ENCODE peak calls at places on chromosome 20, in six cellular contexts. One of them, this sample, is unnamed.

GRCh38 chr20:38414769-38415450 is 20.2 kb downstream of the SNHG17 start:
- DNase-seq in adrenal gland: no peak
- DNase-seq in heart left ventricle: no peak
- DNase-seq in left ventricle myocardium inferior: no peak
- DNase-seq in HCT116: no peak
- DNase-seq in Peyer's patch: no peak
- DNase-seq in this sample: no peak

GRCh38 chr20:10359621-10360040 is 74.4 kb downstream of the MKKS start:
- DNase-seq in adrenal gland: no peak
- DNase-seq in Peyer's patch: no peak
- DNase-seq in heart left ventricle: no peak
- DNase-seq in HCT116: no peak
- DNase-seq in left ventricle myocardium inferior: no peak
- DNase-seq in this sample: no peak

GRCh38 chr20:7704021-7704420 is 236.2 kb downstream of the HAO1 start:
- DNase-seq in Peyer's patch: no peak
- DNase-seq in left ventricle myocardium inferior: no peak
- DNase-seq in adrenal gland: no peak
- DNase-seq in heart left ventricle: no peak
- DNase-seq in HCT116: no peak
- DNase-seq in this sample: no peak

GRCh38 chr20:33917813-33918525 is 75.7 kb upstream of the RALY start:
- DNase-seq in HCT116: no peak
- DNase-seq in heart left ventricle: no peak
- DNase-seq in left ventricle myocardium inferior: no peak
- DNase-seq in adrenal gland: no peak
- DNase-seq in Peyer's patch: no peak
- DNase-seq in this sample: no peak

GRCh38 chr20:17558154-17558940 is 11.5 kb upstream of the DSTN start:
- DNase-seq in heart left ventricle: peak; percentile 69
- DNase-seq in Peyer's patch: no peak
- DNase-seq in HCT116: peak; percentile 88
- DNase-seq in left ventricle myocardium inferior: no peak
- DNase-seq in adrenal gland: no peak
- DNase-seq in this sample: peak; percentile 81

GRCh38 chr20:8601542-8601912 is 467.4 kb upstream of the PLCB4 start:
- DNase-seq in heart left ventricle: no peak
- DNase-seq in HCT116: no peak
- DNase-seq in adrenal gland: no peak
- DNase-seq in left ventricle myocardium inferior: no peak
- DNase-seq in Peyer's patch: no peak
- DNase-seq in this sample: no peak

GRCh38 chr20:42604998-42605970 is 584.4 kb downstream of the PTPRT start:
- DNase-seq in adrenal gland: no peak
- DNase-seq in heart left ventricle: no peak
- DNase-seq in HCT116: no peak
- DNase-seq in left ventricle myocardium inferior: no peak
- DNase-seq in Peyer's patch: no peak
- DNase-seq in this sample: no peak

GRCh38 chr20:50029697-50030428 is 47.1 kb downstream of the SNAI1 start:
- DNase-seq in left ventricle myocardium inferior: no peak
- DNase-seq in HCT116: no peak
- DNase-seq in heart left ventricle: peak; percentile 63
- DNase-seq in Peyer's patch: no peak
- DNase-seq in adrenal gland: peak; percentile 68
- DNase-seq in this sample: peak; percentile 94

GRCh38 chr20:2657674-2658073 is 5.2 kb downstream of the NOP56 start:
- DNase-seq in HCT116: no peak
- DNase-seq in heart left ventricle: no peak
- DNase-seq in Peyer's patch: no peak
- DNase-seq in left ventricle myocardium inferior: no peak
- DNase-seq in adrenal gland: no peak
- DNase-seq in this sample: no peak
- H3K27ac ChIP-seq in HCT116: no peak overlapping the region
- H3K27ac ChIP-seq in heart left ventricle: no peak overlapping the region
- H3K27ac ChIP-seq in Peyer's patch: no peak overlapping the region
- H3K27ac ChIP-seq in left ventricle myocardium inferior: no peak overlapping the region
- H3K27ac ChIP-seq in adrenal gland: no peak overlapping the region
- H3K27ac ChIP-seq in this sample: no peak overlapping the region

GRCh38 chr20:36523341-36523740 is 18.0 kb upstream of the MYL9 start:
- DNase-seq in left ventricle myocardium inferior: no peak
- DNase-seq in heart left ventricle: no peak
- DNase-seq in Peyer's patch: no peak
- DNase-seq in HCT116: no peak
- DNase-seq in adrenal gland: no peak
- DNase-seq in this sample: no peak
- H3K4me1 ChIP-seq in left ventricle myocardium inferior: peaks cover 13% of the 10 kb centered on the region
- H3K4me1 ChIP-seq in heart left ventricle: peaks cover 6% of the 10 kb centered on the region
- H3K4me1 ChIP-seq in Peyer's patch: no peaks in the 10 kb centered on the region
- H3K4me1 ChIP-seq in HCT116: no peaks in the 10 kb centered on the region
- H3K4me1 ChIP-seq in adrenal gland: peaks cover 26% of the 10 kb centered on the region
- H3K4me1 ChIP-seq in this sample: no peaks in the 10 kb centered on the region

DNA sequence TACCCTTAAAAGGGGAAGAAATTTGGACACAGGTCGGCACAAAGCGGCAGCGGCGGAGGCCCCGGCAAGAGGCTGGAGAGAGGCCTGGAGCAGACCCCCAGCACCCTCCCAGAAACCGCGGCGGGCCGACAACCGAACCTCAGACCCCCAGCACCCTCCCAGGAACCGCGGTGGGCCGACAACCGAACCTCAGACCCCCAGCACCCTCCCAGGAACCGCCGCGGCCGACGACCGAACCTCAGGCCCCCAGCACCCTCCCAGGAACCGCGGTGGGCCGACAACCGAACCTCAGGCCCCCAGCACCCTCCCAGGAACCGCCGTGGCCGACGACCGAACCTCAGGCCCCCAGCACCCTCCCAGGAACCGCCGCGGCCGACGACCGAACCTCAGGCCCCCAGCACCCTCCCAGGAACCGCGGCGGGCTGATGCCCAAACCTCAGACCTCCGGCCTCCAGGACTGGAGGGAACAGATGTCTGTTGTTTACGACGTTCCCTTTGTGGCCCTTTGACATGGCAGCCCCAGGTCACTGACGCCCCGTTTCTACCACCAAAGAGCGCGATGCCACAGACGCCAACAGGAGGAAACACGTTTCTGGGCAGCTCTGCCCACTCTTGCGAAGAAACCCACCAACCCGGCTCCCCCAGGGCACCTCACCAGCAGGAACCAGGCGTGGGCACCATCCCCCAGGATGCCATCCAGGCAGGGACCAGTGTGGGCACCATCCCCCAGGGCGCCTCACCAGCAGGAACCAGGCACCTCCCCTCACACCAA is 28.4 kb downstream of the ZBTB46 start:
- DNase-seq in Peyer's patch: no peak
- DNase-seq in heart left ventricle: no peak
- DNase-seq in HCT116: no peak
- DNase-seq in adrenal gland: no peak
- DNase-seq in left ventricle myocardium inferior: no peak
- DNase-seq in this sample: no peak
- H3K4me3 ChIP-seq in Peyer's patch: no peak overlapping the region
- H3K4me3 ChIP-seq in heart left ventricle: no peak overlapping the region
- H3K4me3 ChIP-seq in HCT116: no peak overlapping the region
- H3K4me3 ChIP-seq in adrenal gland: no peak overlapping the region
- H3K4me3 ChIP-seq in left ventricle myocardium inferior: no peak overlapping the region
- H3K4me3 ChIP-seq in this sample: no peak overlapping the region

DNA sequence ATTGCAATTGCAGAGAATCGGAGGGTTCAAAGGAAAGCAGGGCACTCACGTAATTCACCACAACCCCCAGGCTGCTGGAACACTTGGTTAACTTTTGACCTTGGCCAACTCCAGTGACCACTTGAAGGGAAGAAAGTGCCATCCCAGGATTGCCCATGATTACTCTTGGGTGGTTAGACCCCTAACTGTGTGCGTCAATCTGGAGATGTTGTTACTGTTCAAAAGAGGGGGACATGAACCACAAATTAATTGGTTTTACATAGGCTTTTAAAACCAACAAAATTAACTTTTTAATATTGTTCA is 50.1 kb upstream of the NCOA3 start:
- DNase-seq in adrenal gland: no peak
- DNase-seq in HCT116: no peak
- DNase-seq in Peyer's patch: no peak
- DNase-seq in left ventricle myocardium inferior: no peak
- DNase-seq in heart left ventricle: no peak
- DNase-seq in this sample: no peak
- H3K27ac ChIP-seq in adrenal gland: no peak overlapping the region
- H3K27ac ChIP-seq in HCT116: no peak overlapping the region
- H3K27ac ChIP-seq in Peyer's patch: no peak overlapping the region
- H3K27ac ChIP-seq in left ventricle myocardium inferior: no peak overlapping the region
- H3K27ac ChIP-seq in heart left ventricle: no peak overlapping the region
- H3K27ac ChIP-seq in this sample: no peak overlapping the region

DNA sequence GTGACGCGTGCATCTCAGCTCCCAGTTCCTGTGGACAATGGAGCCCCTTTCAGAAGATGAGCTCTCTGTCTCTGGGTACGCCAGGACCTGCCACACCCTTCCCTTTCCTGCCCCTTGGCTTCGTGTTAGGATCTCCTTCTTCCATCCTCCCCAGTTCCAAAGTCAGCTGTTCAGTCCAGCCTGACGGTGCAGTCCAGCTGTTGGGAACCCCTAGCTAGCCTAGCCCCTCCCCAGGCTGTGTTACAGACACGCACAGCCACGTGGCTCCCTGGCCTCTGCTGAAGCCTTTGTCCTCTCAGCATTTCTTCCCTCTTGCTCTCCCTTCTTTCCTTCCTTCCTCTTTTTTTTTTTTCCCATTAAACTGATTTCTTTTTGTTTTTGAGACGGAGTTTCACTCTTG is 12.4 kb upstream of the TFAP2C start:
- DNase-seq in HCT116: no peak
- DNase-seq in left ventricle myocardium inferior: no peak
- DNase-seq in Peyer's patch: no peak
- DNase-seq in adrenal gland: no peak
- DNase-seq in heart left ventricle: no peak
- DNase-seq in this sample: no peak
- H3K4me1 ChIP-seq in HCT116: peaks cover 5% of the 10 kb centered on the region
- H3K4me1 ChIP-seq in left ventricle myocardium inferior: no peaks in the 10 kb centered on the region
- H3K4me1 ChIP-seq in Peyer's patch: no peaks in the 10 kb centered on the region
- H3K4me1 ChIP-seq in adrenal gland: no peaks in the 10 kb centered on the region
- H3K4me1 ChIP-seq in heart left ventricle: no peaks in the 10 kb centered on the region
- H3K4me1 ChIP-seq in this sample: no peaks in the 10 kb centered on the region

GRCh38 chr20:5592823-5593761 is 157.1 kb upstream of the SHLD1 start:
- DNase-seq in adrenal gland: no peak
- DNase-seq in heart left ventricle: no peak
- DNase-seq in HCT116: no peak
- DNase-seq in left ventricle myocardium inferior: no peak
- DNase-seq in Peyer's patch: no peak
- DNase-seq in this sample: no peak
- H3K4me3 ChIP-seq in adrenal gland: no peak overlapping the region
- H3K4me3 ChIP-seq in heart left ventricle: no peak overlapping the region
- H3K4me3 ChIP-seq in HCT116: no peak overlapping the region
- H3K4me3 ChIP-seq in left ventricle myocardium inferior: no peak overlapping the region
- H3K4me3 ChIP-seq in Peyer's patch: no peak overlapping the region
- H3K4me3 ChIP-seq in this sample: no peak overlapping the region

DNA sequence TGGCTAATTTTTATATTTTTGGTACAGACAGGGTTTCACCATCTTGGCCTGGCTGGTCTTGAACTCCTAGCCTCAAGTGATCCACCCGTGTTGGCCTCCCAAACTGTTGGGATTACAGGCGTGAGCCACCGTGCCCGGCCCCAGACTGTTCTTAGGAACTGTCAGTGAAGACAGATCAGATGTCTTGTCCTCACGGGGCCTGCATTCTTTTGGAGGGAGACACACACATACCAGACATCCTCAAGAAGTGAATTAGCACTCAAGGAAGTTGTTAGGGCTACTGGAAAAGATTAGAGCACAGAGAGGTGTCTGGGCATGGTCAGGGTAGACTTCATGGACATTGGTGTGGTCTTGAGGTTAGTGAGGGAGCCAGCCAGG is 10.3 kb upstream of the LPIN3 start:
- DNase-seq in adrenal gland: no peak
- DNase-seq in left ventricle myocardium inferior: no peak
- DNase-seq in HCT116: no peak
- DNase-seq in Peyer's patch: no peak
- DNase-seq in heart left ventricle: no peak
- DNase-seq in this sample: no peak
- H3K27ac ChIP-seq in adrenal gland: peak overlapping the region; percentile 87
- H3K27ac ChIP-seq in left ventricle myocardium inferior: peak overlapping the region; percentile 87
- H3K27ac ChIP-seq in HCT116: no peak overlapping the region
- H3K27ac ChIP-seq in Peyer's patch: no peak overlapping the region
- H3K27ac ChIP-seq in heart left ventricle: peak overlapping the region; percentile 70
- H3K27ac ChIP-seq in this sample: no peak overlapping the region

DNA sequence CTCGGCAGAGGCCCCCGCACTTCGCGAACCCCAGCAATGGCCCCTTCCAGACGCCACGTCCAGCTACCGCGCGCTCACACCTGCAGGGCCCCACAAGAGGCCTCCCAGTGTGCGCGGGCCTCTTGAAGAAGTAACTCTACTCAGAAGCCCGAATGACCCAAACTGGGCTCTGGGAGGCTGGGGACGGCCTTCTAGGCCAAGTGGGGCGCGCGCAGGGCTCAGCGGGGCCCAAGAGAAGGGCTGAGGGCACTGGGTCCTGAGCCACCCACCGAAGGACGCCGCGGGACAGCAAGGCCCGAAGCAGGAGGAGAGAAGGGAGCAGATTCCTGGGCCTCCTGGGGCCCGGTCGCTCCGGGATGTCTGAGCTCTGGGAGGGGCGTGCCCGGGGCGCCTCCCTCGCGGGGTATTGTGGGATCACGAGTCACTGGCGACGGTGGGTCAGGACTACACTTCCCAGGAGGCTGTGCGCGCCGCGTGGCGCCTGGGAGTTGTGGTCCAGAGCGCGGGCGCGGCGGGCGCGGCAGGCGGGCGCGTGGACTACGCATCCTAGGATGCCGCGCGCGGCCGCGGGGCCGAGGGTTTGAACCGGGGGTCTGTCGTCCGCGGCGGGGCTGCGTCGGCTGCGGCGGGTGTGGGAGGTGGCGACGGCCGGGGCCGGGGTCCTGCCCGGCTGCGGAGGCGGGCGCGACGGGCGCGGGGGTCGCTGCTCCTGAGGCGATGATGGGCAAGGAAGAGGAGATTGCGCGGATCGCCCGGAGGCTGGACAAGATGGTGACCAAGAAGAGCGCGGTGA is at the start of gene TCEA2:
- DNase-seq in Peyer's patch: peak; percentile 97
- DNase-seq in HCT116: peak; percentile 82
- DNase-seq in adrenal gland: peak; percentile 97
- DNase-seq in left ventricle myocardium inferior: peak; percentile 98
- DNase-seq in heart left ventricle: peak; percentile 98
- DNase-seq in this sample: peak; percentile 99
- H3K4me1 ChIP-seq in Peyer's patch: peaks cover 41% of the 10 kb centered on the region
- H3K4me1 ChIP-seq in HCT116: peaks cover 58% of the 10 kb centered on the region
- H3K4me1 ChIP-seq in adrenal gland: peaks cover 20% of the 10 kb centered on the region
- H3K4me1 ChIP-seq in left ventricle myocardium inferior: peaks cover 39% of the 10 kb centered on the region
- H3K4me1 ChIP-seq in heart left ventricle: peaks cover 30% of the 10 kb centered on the region
- H3K4me1 ChIP-seq in this sample: no peaks in the 10 kb centered on the region